ENCODE peak calls at places on chromosomes 3 and 15, in seven cellular contexts. C is GM12892; J is astrocyte of the spinal cord; H is stimulated activated CD8-positive, alpha-beta memory T cell treated with anti-CD3 and anti-CD28 coated beads, Interleukin-15, amount 100 ng/mL, for 24 hours; A is GM19239; Z is activated CD4-positive, alpha-beta T cell treated with anti-CD3 and anti-CD28 coated beads, Interleukin-2, amount 50 U/mL, for 4 hours; L is EH. D is an unnamed sample.

GRCh38 chr3:112042842-112043280 is 8.3 kb downstream of the TMPRSS7 start:
- DNase-seq in C (no peak), H (no peak), A (no peak), L (no peak), J (no peak), Z (no peak), D (no peak)

GRCh38 chr3:8769088-8769822 is at the start of gene OXTR:
- DNase-seq in C (peak; percentile 87), A (peak; percentile 85), Z (peak; percentile 16), L (peak; percentile 95), J (peak; percentile 86), H (peak; percentile 53), D (peak; percentile 76)

GRCh38 chr3:62500556-62501294 is 127.4 kb upstream of the FEZF2 start:
- DNase-seq in L (no peak), Z (no peak), J (no peak), H (no peak), A (no peak), C (no peak), D (no peak)

GRCh38 chr3:8451696-8452095 is 49.9 kb upstream of the LMCD1 start:
- DNase-seq in Z (no peak), L (peak; percentile 81), C (no peak), J (peak; percentile 58), A (no peak), H (no peak), D (no peak)

GRCh38 chr15:39784125-39784524 is 1.5 kb upstream of the FSIP1 start:
- DNase-seq in C (no peak), H (no peak), A (no peak), J (peak; percentile 20), Z (no peak), L (peak; percentile 62), D (no peak)

GRCh38 chr3:64651791-64652241 is 36.0 kb downstream of the ADAMTS9 start:
- DNase-seq in J (no peak), C (no peak), A (no peak), H (no peak), L (no peak), Z (no peak), D (no peak)

GRCh38 chr3:57152761-57153160 is 12.4 kb downstream of the IL17RD start:
- DNase-seq in L (no peak), A (no peak), H (no peak), C (no peak), Z (no peak), J (no peak), D (no peak)

GRCh38 chr15:82135645-82136044 is 89.8 kb upstream of the MEX3B start:
- DNase-seq in Z (no peak), A (no peak), C (no peak), L (peak; percentile 56), H (no peak), J (peak; percentile 87), D (no peak)

GRCh38 chr3:152083058-152083457 is 185.7 kb upstream of the MBNL1 start:
- DNase-seq in J (no peak), C (no peak), A (no peak), Z (no peak), H (no peak), L (no peak), D (no peak)

GRCh38 chr15:33083232-33084006 is 111.1 kb downstream of the FMN1 start:
- DNase-seq in H (no peak), J (peak; percentile 67), C (no peak), Z (no peak), L (peak; percentile 46), A (no peak), D (no peak)

GRCh38 chr3:43765417-43766030 is 74.8 kb downstream of the ABHD5 start:
- DNase-seq in C (no peak), J (peak; percentile 37), H (no peak), Z (no peak), L (peak; percentile 57), A (no peak), D (no peak)

GRCh38 chr3:194971965-194972364 is 286.3 kb downstream of the FAM43A start:
- DNase-seq in Z (no peak), H (no peak), A (no peak), J (no peak), L (no peak), C (no peak), D (no peak)

GRCh38 chr3:126034481-126035361 is 49.2 kb downstream of the SLC41A3 start:
- DNase-seq in L (peak; percentile 49), A (no peak), J (no peak), Z (no peak), H (no peak), C (no peak), D (no peak)

GRCh38 chr3:175433026-175433668 is 574.0 kb downstream of the NAALADL2 start:
- DNase-seq in A (no peak), H (no peak), C (no peak), Z (no peak), L (peak; percentile 93), J (peak; percentile 72), D (no peak)

GRCh38 chr15:28017423-28017924 is 81.6 kb downstream of the OCA2 start:
- DNase-seq in Z (no peak), J (no peak), L (no peak), A (no peak), H (no peak), C (no peak), D (no peak)

GRCh38 chr15:92928351-92928750 is 28.2 kb downstream of the CHD2 start:
- DNase-seq in J (no peak), C (no peak), L (peak; percentile 77), Z (no peak), H (no peak), A (no peak), D (no peak)

D was measured in GM18507.